ENCODE peak calls at places on chromosomes 5 and 9, in four cellular contexts. One of them, this sample, is unnamed.
A peak's percentile ranks its signal among the peaks of the same experiment; 100 is the strongest.

GRCh38 chr5:6387970-6388369 is 9.6 kb upstream of the MED10 start:
- DNase-seq in MM.1S: no peak
- DNase-seq in GM23248: no peak
- DNase-seq in GM23338: no peak
- DNase-seq in this sample: no peak

GRCh38 chr5:102753889-102754498 is 1.1 kb upstream of the PAM start:
- DNase-seq in MM.1S: no peak
- DNase-seq in GM23248: no peak
- DNase-seq in GM23338: peak; percentile 27
- DNase-seq in this sample: no peak

GRCh38 chr9:71669265-71669975 is 98.9 kb downstream of the CEMIP2 start:
- DNase-seq in MM.1S: no peak
- DNase-seq in GM23248: no peak
- DNase-seq in GM23338: no peak
- DNase-seq in this sample: no peak

GRCh38 chr5:61416410-61416809 is 84.4 kb downstream of the ZSWIM6 start:
- DNase-seq in MM.1S: no peak
- DNase-seq in GM23248: no peak
- DNase-seq in GM23338: no peak
- DNase-seq in this sample: no peak

GRCh38 chr9:93013856-93014582 is 44.5 kb upstream of the SUSD3 start:
- DNase-seq in MM.1S: no peak
- DNase-seq in GM23248: no peak
- DNase-seq in GM23338: peak; percentile 67
- DNase-seq in this sample: no peak

GRCh38 chr5:96348536-96348935 is 84.5 kb downstream of the PCSK1 start:
- DNase-seq in MM.1S: no peak
- DNase-seq in GM23248: no peak
- DNase-seq in GM23338: no peak
- DNase-seq in this sample: no peak

GRCh38 chr9:18404482-18405029 is 69.4 kb upstream of the ADAMTSL1 start:
- DNase-seq in MM.1S: no peak
- DNase-seq in GM23248: no peak
- DNase-seq in GM23338: no peak
- DNase-seq in this sample: no peak

GRCh38 chr5:149486726-149487635 is 64.3 kb downstream of the CSNK1A1 start:
- DNase-seq in MM.1S: no peak
- DNase-seq in GM23248: peak; percentile 72
- DNase-seq in GM23338: no peak
- DNase-seq in this sample: peak; percentile 70

GRCh38 chr9:126733005-126733404 is 71.8 kb upstream of the ZBTB43 start:
- DNase-seq in MM.1S: no peak
- DNase-seq in GM23248: no peak
- DNase-seq in GM23338: no peak
- DNase-seq in this sample: no peak

GRCh38 chr9:22623236-22623635 is 176.6 kb downstream of the DMRTA1 start:
- DNase-seq in MM.1S: no peak
- DNase-seq in GM23248: no peak
- DNase-seq in GM23338: no peak
- DNase-seq in this sample: no peak

GRCh38 chr9:124215956-124216355 is 41.8 kb upstream of the NEK6 start:
- DNase-seq in MM.1S: no peak
- DNase-seq in GM23248: no peak
- DNase-seq in GM23338: no peak
- DNase-seq in this sample: no peak

GRCh38 chr9:81490605-81491331 is 198.6 kb downstream of the TLE1 start:
- DNase-seq in MM.1S: no peak
- DNase-seq in GM23248: peak; percentile 55
- DNase-seq in GM23338: no peak
- DNase-seq in this sample: peak; percentile 72

GRCh38 chr9:133201424-133202144 is 7.5 kb downstream of the OBP2B start:
- DNase-seq in MM.1S: no peak
- DNase-seq in GM23248: no peak
- DNase-seq in GM23338: no peak
- DNase-seq in this sample: no peak

GRCh38 chr9:101062686-101063085 is 34.2 kb downstream of the PLPPR1 start:
- DNase-seq in MM.1S: no peak
- DNase-seq in GM23248: no peak
- DNase-seq in GM23338: no peak
- DNase-seq in this sample: no peak

GRCh38 chr5:169521366-169521983 is 62.1 kb upstream of the SPDL1 start:
- DNase-seq in MM.1S: no peak
- DNase-seq in GM23248: no peak
- DNase-seq in GM23338: no peak
- DNase-seq in this sample: no peak

GRCh38 chr9:109264865-109265532 is 55.9 kb downstream of the EPB41L4B start:
- DNase-seq in MM.1S: no peak
- DNase-seq in GM23248: peak; percentile 58
- DNase-seq in GM23338: no peak
- DNase-seq in this sample: peak; percentile 47

GRCh38 chr5:175796536-175797499 is 74.6 kb upstream of the CPLX2 start:
- DNase-seq in MM.1S: peak; percentile 39
- DNase-seq in GM23248: peak; percentile 94
- DNase-seq in GM23338: peak; percentile 96
- DNase-seq in this sample: peak; percentile 80

GRCh38 chr9:127968046-127968445 is 12.7 kb downstream of the EEIG1 start:
- DNase-seq in MM.1S: no peak
- DNase-seq in GM23248: peak; percentile 76
- DNase-seq in GM23338: no peak
- DNase-seq in this sample: peak; percentile 78

GRCh38 chr5:6443326-6443725 is 5.3 kb upstream of the UBE2QL1 start:
- DNase-seq in MM.1S: peak; percentile 1
- DNase-seq in GM23248: no peak
- DNase-seq in GM23338: no peak
- DNase-seq in this sample: no peak

GRCh38 chr5:84362061-84362720 is 22.5 kb downstream of the EDIL3 start:
- DNase-seq in MM.1S: no peak
- DNase-seq in GM23248: no peak
- DNase-seq in GM23338: no peak
- DNase-seq in this sample: no peak

GRCh38 chr9:118643118-118643517 is 726.1 kb downstream of the BRINP1 start:
- DNase-seq in MM.1S: no peak
- DNase-seq in GM23248: peak; percentile 47
- DNase-seq in GM23338: peak; percentile 79
- DNase-seq in this sample: peak; percentile 1

GRCh38 chr5:166724284-166724683 is 1567.2 kb upstream of the WWC1 start:
- DNase-seq in MM.1S: no peak
- DNase-seq in GM23248: no peak
- DNase-seq in GM23338: no peak
- DNase-seq in this sample: peak; percentile 31

GRCh38 chr5:166722939-166723338 is 1568.5 kb upstream of the WWC1 start:
- DNase-seq in MM.1S: no peak
- DNase-seq in GM23248: peak; percentile 2
- DNase-seq in GM23338: no peak
- DNase-seq in this sample: peak; percentile 32

GRCh38 chr5:166726406-166726805 is 1565.0 kb upstream of the WWC1 start:
- DNase-seq in MM.1S: no peak
- DNase-seq in GM23248: no peak
- DNase-seq in GM23338: no peak
- DNase-seq in this sample: no peak

GRCh38 chr5:166720026-166720425 is 1571.4 kb upstream of the WWC1 start:
- DNase-seq in MM.1S: no peak
- DNase-seq in GM23248: no peak
- DNase-seq in GM23338: no peak
- DNase-seq in this sample: no peak

DNA sequence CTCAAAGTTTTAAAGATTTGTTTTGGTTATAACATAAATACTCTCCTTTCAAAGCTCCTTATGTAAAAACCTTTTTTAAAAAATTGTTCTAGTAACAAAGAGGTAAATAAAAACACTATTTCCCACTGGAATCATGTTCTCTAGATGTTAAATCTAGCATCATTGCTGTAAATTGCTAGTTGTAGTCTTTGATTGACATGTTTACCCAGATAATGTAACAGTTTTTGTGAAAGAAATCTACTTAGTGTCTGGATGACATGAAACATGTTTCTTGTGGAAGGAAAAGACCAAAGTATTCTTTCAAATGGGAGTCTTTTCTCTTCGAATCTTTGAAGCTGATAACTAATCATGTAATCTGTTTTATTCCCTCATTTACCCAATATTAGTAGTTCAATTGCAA is 1565.9 kb upstream of the WWC1 start:
- DNase-seq in MM.1S: no peak
- DNase-seq in GM23248: no peak
- DNase-seq in GM23338: no peak
- DNase-seq in this sample: no peak
- TF ChIP-seq EZH2 in MM.1S: no peak
- TF ChIP-seq EZH2 in GM23248: no peak
- TF ChIP-seq EZH2 in GM23338: no peak
- TF ChIP-seq EZH2 in this sample: no peak

GRCh38 chr9:130713286-130713975 is 19.9 kb downstream of the EXOSC2 start:
- DNase-seq in MM.1S: no peak
- DNase-seq in GM23248: peak; percentile 71
- DNase-seq in GM23338: peak; percentile 65
- DNase-seq in this sample: peak; percentile 27

GRCh38 chr9:130715270-130716077 is 21.9 kb downstream of the EXOSC2 start:
- DNase-seq in MM.1S: no peak
- DNase-seq in GM23248: peak; percentile 62
- DNase-seq in GM23338: no peak
- DNase-seq in this sample: peak; percentile 70

GRCh38 chr9:130712564-130713285 is 19.1 kb downstream of the EXOSC2 start:
- DNase-seq in MM.1S: peak; percentile 98
- DNase-seq in GM23248: peak; percentile 100
- DNase-seq in GM23338: peak; percentile 99
- DNase-seq in this sample: peak; percentile 96

GRCh38 chr9:130711469-130711868 is 17.9 kb downstream of the EXOSC2 start:
- DNase-seq in MM.1S: no peak
- DNase-seq in GM23248: no peak
- DNase-seq in GM23338: no peak
- DNase-seq in this sample: no peak

GRCh38 chr9:130714586-130715110 is 21.1 kb downstream of the EXOSC2 start:
- DNase-seq in MM.1S: no peak
- DNase-seq in GM23248: peak; percentile 27
- DNase-seq in GM23338: no peak
- DNase-seq in this sample: no peak
- TF ChIP-seq EZH2phosphoT487 in MM.1S: no peak
- TF ChIP-seq EZH2phosphoT487 in GM23248: no peak
- TF ChIP-seq EZH2phosphoT487 in GM23338: no peak
- TF ChIP-seq EZH2phosphoT487 in this sample: no peak

DNA sequence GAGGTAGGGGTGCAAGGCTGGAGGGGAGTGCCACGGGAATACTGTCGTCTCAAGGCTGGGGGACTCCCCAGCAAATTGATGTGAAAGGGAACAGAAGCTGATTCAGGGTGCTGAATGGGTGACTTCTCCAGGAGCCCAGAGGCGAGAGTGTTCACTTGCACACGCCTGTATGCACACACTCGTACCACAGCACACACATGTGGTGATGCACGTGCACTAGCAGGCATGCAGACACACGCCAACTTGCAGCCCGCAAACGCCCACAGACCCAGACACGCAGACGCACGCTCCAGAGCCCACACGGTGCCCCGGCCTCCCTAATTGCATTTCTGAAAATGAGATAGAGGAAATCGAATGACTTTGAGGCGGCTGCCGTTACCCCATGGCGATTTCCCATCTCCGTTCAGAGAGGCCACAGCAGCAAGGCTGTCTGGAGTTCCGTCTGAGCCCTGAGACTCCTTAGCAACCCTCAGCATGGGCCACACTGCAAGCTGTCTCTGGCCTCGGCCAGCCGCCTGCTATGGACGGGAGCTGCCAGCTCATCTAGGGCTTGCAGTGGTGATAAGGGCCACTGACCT is 9.1 kb upstream of the ADAMTS2 start:
- DNase-seq in MM.1S: no peak
- DNase-seq in GM23248: no peak
- DNase-seq in GM23338: no peak
- DNase-seq in this sample: no peak
- TF ChIP-seq EZH2 in MM.1S: no peak
- TF ChIP-seq EZH2 in GM23248: no peak
- TF ChIP-seq EZH2 in GM23338: no peak
- TF ChIP-seq EZH2 in this sample: no peak

GRCh38 chr9:96619109-96619435 is 571 bp downstream of the CDC14B start:
- DNase-seq in MM.1S: no peak
- DNase-seq in GM23248: no peak
- DNase-seq in GM23338: no peak
- DNase-seq in this sample: no peak

GRCh38 chr9:96618209-96619108 is 1.2 kb downstream of the CDC14B start:
- DNase-seq in MM.1S: no peak
- DNase-seq in GM23248: peak; percentile 93
- DNase-seq in GM23338: peak; percentile 34
- DNase-seq in this sample: peak; percentile 52

GRCh38 chr9:96619491-96620154 is at the start of gene CDC14B:
- DNase-seq in MM.1S: peak; percentile 73
- DNase-seq in GM23248: peak; percentile 87
- DNase-seq in GM23338: peak; percentile 99
- DNase-seq in this sample: peak; percentile 86

GRCh38 chr9:96616817-96617438 is 2.7 kb downstream of the CDC14B start:
- DNase-seq in MM.1S: no peak
- DNase-seq in GM23248: no peak
- DNase-seq in GM23338: no peak
- DNase-seq in this sample: no peak

GRCh38 chr9:96617439-96618185 is 2.0 kb downstream of the CDC14B start:
- DNase-seq in MM.1S: no peak
- DNase-seq in GM23248: no peak
- DNase-seq in GM23338: peak; percentile 40
- DNase-seq in this sample: no peak
- TF ChIP-seq EZH2phosphoT487 in MM.1S: no peak
- TF ChIP-seq EZH2phosphoT487 in GM23248: no peak
- TF ChIP-seq EZH2phosphoT487 in GM23338: no peak
- TF ChIP-seq EZH2phosphoT487 in this sample: no peak

GRCh38 chr5:135930029-135930948 is 24.5 kb downstream of the LECT2 start:
- DNase-seq in MM.1S: no peak
- DNase-seq in GM23248: peak; percentile 40
- DNase-seq in GM23338: peak; percentile 86
- DNase-seq in this sample: no peak
- TF ChIP-seq EZH2 in MM.1S: no peak
- TF ChIP-seq EZH2 in GM23248: no peak
- TF ChIP-seq EZH2 in GM23338: peak; percentile 73
- TF ChIP-seq EZH2 in this sample: no peak

DNA sequence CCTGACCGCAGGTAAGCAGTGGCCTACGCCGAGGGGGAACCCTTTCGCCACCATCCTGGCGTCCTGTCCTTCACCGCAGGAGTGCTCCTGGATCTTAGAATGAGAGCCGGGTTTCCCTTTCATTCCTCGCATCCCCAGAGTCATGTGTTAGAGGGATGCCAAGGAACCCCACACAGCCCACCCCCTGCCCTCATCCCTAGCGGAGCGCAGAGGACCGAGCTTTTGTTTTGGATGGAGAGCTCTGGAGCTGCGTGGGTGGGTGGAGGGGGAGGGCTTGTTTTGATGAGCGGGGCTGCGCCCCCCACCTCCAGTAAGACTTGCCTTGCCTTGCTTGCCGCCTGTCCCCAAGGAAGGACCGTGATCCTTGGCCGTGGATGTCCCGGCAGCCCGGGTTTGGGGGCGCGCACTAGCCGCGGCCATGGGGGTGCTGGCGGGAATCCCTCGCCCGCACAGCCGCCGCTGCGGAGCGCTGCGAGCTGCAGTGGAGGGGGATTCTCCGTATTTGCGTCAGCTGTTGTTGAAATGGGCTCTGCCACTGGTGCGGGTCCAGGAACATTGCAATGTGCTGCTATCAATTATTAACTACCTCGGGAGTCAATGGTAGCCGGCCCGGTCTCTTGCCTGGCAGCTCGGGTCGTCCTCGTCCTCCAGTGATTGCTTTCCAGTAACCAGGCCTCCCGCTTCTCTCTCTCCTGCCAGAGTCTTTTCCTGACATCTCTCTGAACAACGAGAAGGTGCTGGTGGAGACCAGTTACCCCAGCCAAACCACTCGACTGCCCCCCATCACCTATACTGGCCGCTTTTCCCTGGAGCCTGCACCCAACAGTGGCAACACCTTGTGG is 1.0 kb downstream of the EGR1 start:
- DNase-seq in MM.1S: no peak
- DNase-seq in GM23248: peak; percentile 64
- DNase-seq in GM23338: no peak
- DNase-seq in this sample: no peak
- TF ChIP-seq EZH2phosphoT487 in MM.1S: no peak
- TF ChIP-seq EZH2phosphoT487 in GM23248: no peak
- TF ChIP-seq EZH2phosphoT487 in GM23338: no peak
- TF ChIP-seq EZH2phosphoT487 in this sample: no peak

This sample was measured in PC-3.